ENCODE peak calls at places on chromosomes 11 and 22, in seven cellular contexts. Z, C, X, D, U, R and W are unnamed samples. For H3K36me3, the result is how much of the 10 kb centered on the place peaks cover.

GRCh38 chr11:61075891-61076290 is 26.4 kb upstream of the CD5 start:
- DNase-seq in X (no peak), R (no peak), Z (peak), U (peak), C (no peak), D (peak), W (no peak)

GRCh38 chr22:44088976-44089570 is 65.0 kb downstream of the PARVB start:
- DNase-seq in C (peak), Z (peak), R (no peak), U (no peak), D (no peak), X (no peak), W (peak)

GRCh38 chr22:46661221-46661851 is 41.1 kb downstream of the GRAMD4 start:
- DNase-seq in X (peak), U (no peak), C (no peak), D (peak), R (peak), Z (peak), W (no peak)

GRCh38 chr22:49789289-49790141 is 38.2 kb downstream of the BRD1 start:
- DNase-seq in X (no peak), Z (no peak), C (no peak), D (no peak), U (no peak), R (peak), W (no peak)

GRCh38 chr11:86983071-86983488 is 27.9 kb upstream of the FZD4 start:
- DNase-seq in D (peak), R (no peak), C (no peak), U (peak), X (no peak), Z (peak), W (peak)

GRCh38 chr11:64225608-64226506 is at the start of the genes NUDT22 and TRPT1:
- DNase-seq in R (peak), D (peak), X (peak), C (peak), Z (peak), U (peak), W (peak)

GRCh38 chr22:24728790-24729637 is 45.5 kb downstream of the PIWIL3 start:
- DNase-seq in D (no peak), R (no peak), U (no peak), C (peak), Z (no peak), X (no peak), W (no peak)

GRCh38 chr11:65571940-65572339 is 398 bp upstream of the FAM89B start:
- DNase-seq in R (peak), U (peak), D (peak), Z (no peak), X (peak), C (no peak), W (no peak)

GRCh38 chr11:100863080-100863581 is 176.0 kb downstream of the ARHGAP42 start:
- DNase-seq in D (peak), U (peak), Z (no peak), R (no peak), X (peak), C (peak), W (no peak)

GRCh38 chr11:89608234-89608966 is 101.7 kb upstream of the TRIM77 start:
- DNase-seq in X (no peak), R (no peak), D (no peak), Z (no peak), U (no peak), C (no peak), W (no peak)

GRCh38 chr22:44430716-44431115 is 67.3 kb downstream of the RTL6 start:
- DNase-seq in X (no peak), C (peak), U (no peak), D (no peak), R (no peak), Z (no peak), W (no peak)

GRCh38 chr11:65872555-65873279 is at the start of gene EFEMP2:
- DNase-seq in D (no peak), Z (no peak), X (no peak), R (no peak), U (no peak), C (peak), W (no peak)

GRCh38 chr11:120917536-120918239 is 106.2 kb upstream of the TBCEL start:
- DNase-seq in X (no peak), Z (peak), R (no peak), D (no peak), U (no peak), C (no peak), W (no peak)

GRCh38 chr11:94219771-94220170 is 84.6 kb upstream of the IZUMO1R start:
- DNase-seq in C (no peak), U (no peak), X (no peak), Z (no peak), R (no peak), D (peak), W (no peak)

GRCh38 chr11:86162257-86162656 is 82.3 kb upstream of the EED start:
- DNase-seq in R (no peak), U (no peak), X (no peak), D (peak), Z (no peak), C (no peak), W (no peak)

GRCh38 chr22:25898707-25899365 is 156.8 kb downstream of the MYO18B start:
- DNase-seq in U (no peak), C (no peak), D (no peak), R (no peak), X (no peak), Z (no peak), W (no peak)

GRCh38 chr11:129331217-129331616 is 44.4 kb upstream of the BARX2 start:
- DNase-seq in X (peak), C (no peak), U (peak), Z (no peak), R (no peak), D (peak), W (no peak)

GRCh38 chr11:203056-203944 is 3.9 kb downstream of the BET1L start:
- DNase-seq in D (no peak), X (no peak), U (peak), C (no peak), Z (no peak), R (no peak), W (no peak)

GRCh38 chr22:47561115-47561675 is 798.7 kb downstream of the TBC1D22A start:
- DNase-seq in D (no peak), X (no peak), Z (no peak), U (no peak), C (no peak), R (no peak), W (no peak)

GRCh38 chr22:19848298-19849224 is 6.1 kb downstream of the GNB1L start:
- DNase-seq in C (no peak), U (peak), X (peak), Z (peak), D (peak), R (no peak), W (peak)

GRCh38 chr11:128890543-128891409 is at the start of gene KCNJ5:
- DNase-seq in R (no peak), D (peak), U (peak), C (peak), X (peak), Z (no peak), W (no peak)

GRCh38 chr22:22948651-22949611 is 61.3 kb downstream of the IGLL5 start:
- DNase-seq in U (no peak), R (no peak), X (no peak), Z (no peak), D (no peak), C (no peak), W (no peak)

GRCh38 chr11:68542617-68543016 is 82.1 kb downstream of the PPP6R3 start:
- DNase-seq in U (no peak), X (no peak), D (peak), C (no peak), R (no peak), Z (no peak), W (no peak)

GRCh38 chr11:99197477-99197876 is 176.7 kb downstream of the CNTN5 start:
- DNase-seq in X (no peak), U (no peak), C (no peak), R (no peak), D (no peak), Z (no peak), W (no peak)

GRCh38 chr11:134026655-134027343 is 42.1 kb upstream of the JAM3 start:
- DNase-seq in C (no peak), Z (no peak), R (no peak), X (no peak), D (no peak), U (no peak), W (no peak)

GRCh38 chr11:121497176-121497995 is 44.6 kb upstream of the SORL1-AS1 start:
- DNase-seq in C (no peak), X (peak), R (no peak), Z (no peak), U (no peak), D (no peak), W (no peak)

GRCh38 chr11:1277936-1278512 is 31.4 kb downstream of the TOLLIP start:
- DNase-seq in C (no peak), X (no peak), U (no peak), D (no peak), R (no peak), Z (no peak), W (no peak)
- H3K36me3 ChIP-seq in C (under half), X (under half), U (half or more), D (under half), R (under half), Z (under half), W (under half)

GRCh38 chr22:21696115-21696514 is 30.3 kb downstream of the PPIL2 start:
- DNase-seq in R (no peak), X (no peak), U (no peak), Z (no peak), C (no peak), D (no peak), W (no peak)
- H3K36me3 ChIP-seq in R (under half), X (under half), U (half or more), Z (under half), C (under half), D (under half), W (under half)

GRCh38 chr11:123182101-123182500 is 12.9 kb downstream of the CLMP start:
- DNase-seq in R (no peak), C (no peak), X (no peak), U (no peak), Z (no peak), D (no peak), W (no peak)
- H3K36me3 ChIP-seq in R (under half), C (under half), X (under half), U (under half), Z (under half), D (under half), W (under half)

DNA sequence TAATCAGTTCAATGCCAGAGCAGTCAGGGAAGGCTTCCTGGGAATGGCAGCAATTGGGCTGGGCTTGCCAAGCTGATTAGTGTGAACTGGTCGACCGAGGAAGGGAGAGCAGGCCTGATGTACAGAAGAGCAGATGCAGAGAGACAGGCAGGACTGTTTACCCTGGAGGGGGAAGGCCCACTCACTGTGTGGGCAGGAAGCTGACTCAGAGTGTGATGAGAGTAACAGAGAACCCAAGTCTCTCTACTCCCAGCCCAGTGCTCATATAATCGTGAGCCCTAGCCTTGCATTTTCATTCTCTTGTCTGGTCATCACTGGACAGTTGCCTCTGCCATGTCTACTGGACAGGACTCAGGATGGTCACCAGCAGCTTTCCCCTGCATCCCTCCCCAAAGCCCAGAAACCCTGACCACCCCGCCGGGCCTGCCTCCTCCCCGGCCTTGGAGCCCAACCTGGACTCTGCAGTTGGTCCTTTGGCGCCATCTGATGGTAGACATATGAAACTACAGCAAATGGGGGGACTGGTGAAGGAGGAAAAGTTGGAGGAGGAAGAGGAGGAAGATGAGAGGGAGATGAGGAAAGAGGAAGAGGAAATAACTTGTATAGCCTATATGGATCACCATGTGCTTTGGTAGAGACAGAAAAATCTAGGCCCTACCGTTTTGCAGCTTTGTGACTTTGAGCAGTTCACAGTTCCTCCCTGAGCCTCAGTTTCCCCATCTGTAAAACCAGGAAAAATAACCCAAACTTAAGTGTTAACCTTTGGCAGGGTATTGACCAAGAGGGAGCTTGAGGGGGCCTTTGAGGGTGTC is 43.4 kb upstream of the PRDM11 start:
- DNase-seq in X (peak), D (peak), U (peak), C (peak), Z (peak), R (peak), W (no peak)
- H3K36me3 ChIP-seq in X (under half), D (under half), U (under half), C (under half), Z (under half), R (under half), W (under half)

GRCh38 chr22:31268281-31268680 is 24.0 kb downstream of the PIK3IP1 start:
- DNase-seq in Z (no peak), X (no peak), U (no peak), R (no peak), D (no peak), C (no peak), W (no peak)
- H3K36me3 ChIP-seq in Z (under half), X (under half), U (half or more), R (under half), D (under half), C (under half), W (under half)

DNA sequence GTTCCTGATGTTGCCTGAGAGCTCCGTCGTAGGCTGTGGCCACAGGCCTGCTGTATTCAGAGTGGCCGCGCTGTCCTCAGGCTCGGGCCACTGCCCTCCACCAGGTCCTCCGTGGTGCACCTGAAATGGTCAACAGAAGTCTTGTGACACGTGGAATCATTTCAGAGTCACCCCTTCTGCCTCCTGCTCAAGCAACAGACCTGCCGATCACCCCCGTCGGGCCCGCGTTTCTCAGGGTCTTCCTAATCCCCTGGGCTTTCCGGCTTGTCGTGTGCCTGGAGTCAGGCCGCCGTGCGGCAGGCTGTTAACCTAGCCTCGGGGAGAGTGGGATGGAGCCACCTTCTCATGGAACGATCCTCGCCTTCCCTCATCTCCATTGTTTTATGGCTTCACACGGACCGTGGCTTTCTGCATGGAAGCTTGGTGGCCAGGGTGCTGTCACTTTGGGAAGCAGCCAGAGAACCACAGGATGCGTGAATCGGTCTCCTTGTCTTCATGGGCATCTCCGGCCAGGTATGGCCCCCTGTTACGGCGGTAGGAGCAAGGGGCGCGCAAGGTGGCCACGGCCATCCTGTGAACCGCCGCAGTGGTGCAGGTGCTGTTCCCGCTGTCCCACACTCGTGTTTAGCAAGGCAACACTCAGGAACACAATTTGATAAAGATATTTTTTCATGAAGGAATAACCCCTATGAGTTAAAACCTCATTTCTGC is 24.1 kb downstream of the NADSYN1 start:
- DNase-seq in R (no peak), D (no peak), C (no peak), Z (no peak), U (no peak), X (no peak), W (no peak)
- H3K36me3 ChIP-seq in R (half or more), D (under half), C (under half), Z (under half), U (half or more), X (under half), W (under half)

DNA sequence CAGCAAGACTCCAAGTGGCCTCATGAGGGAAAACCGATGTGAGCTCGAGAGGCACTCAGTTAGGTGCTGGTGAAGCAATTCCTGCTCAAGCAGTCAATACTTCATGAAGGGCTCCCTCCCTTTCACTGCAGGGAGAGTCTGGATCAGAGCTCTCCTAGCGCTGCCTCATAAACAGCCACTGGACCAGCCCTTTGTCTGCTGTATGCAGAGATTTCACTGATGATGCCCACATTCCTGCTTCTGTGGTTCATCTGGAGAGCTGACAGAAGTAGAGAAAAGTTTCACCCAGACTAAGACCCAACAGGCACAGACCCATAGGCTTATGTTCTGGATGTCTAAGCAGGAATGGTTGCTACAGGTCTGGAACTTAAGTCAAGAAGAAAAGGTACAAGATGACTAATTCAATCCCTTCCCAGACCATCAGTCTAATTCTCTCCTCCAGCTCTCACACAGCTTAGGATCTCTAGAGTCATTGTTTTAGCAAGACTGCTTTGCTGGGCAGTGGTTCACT is 4.0 kb downstream of the UCP2 start:
- DNase-seq in R (no peak), X (no peak), C (no peak), D (no peak), Z (no peak), U (no peak), W (no peak)
- H3K36me3 ChIP-seq in R (half or more), X (under half), C (under half), D (under half), Z (under half), U (under half), W (half or more)